ENCODE peak calls at places on chromosomes 7 and 10, in six cellular contexts. F is cardiac muscle cell, K is prostate gland, L is suprapubic skin, P is upper lobe of left lung, V is heart right ventricle. A is an unnamed sample.

GRCh38 chr10:57919864-57920263 is 347.8 kb downstream of the IPMK start:
- DNase-seq in F (no peak), K (no peak), L (no peak), P (no peak), V (no peak), A (no peak)

GRCh38 chr10:99527526-99528255 is 5.1 kb upstream of the NKX2-3 start:
- DNase-seq in F (no peak), K (no peak), L (no peak), P (no peak), V (no peak), A (no peak)

GRCh38 chr10:74384615-74385213 is 233.7 kb downstream of the ADK start:
- DNase-seq in F (no peak), K (no peak), L (no peak), P (no peak), V (no peak), A (no peak)

GRCh38 chr7:23184709-23185354 is 3.0 kb downstream of the NUP42 start:
- DNase-seq in F (peak), K (peak), L (no peak), P (no peak), V (no peak), A (no peak)

GRCh38 chr7:140685407-140686087 is 11.0 kb upstream of the NDUFB2 start:
- DNase-seq in F (no peak), K (no peak), L (no peak), P (no peak), V (no peak), A (no peak)

GRCh38 chr7:27225005-27225934 is 17.3 kb upstream of the EVX1 start:
- DNase-seq in F (no peak), K (no peak), L (no peak), P (no peak), V (no peak), A (no peak)

GRCh38 chr10:49594594-49594993 is 15.5 kb upstream of the SLC18A3 start:
- DNase-seq in F (peak), K (no peak), L (no peak), P (peak), V (no peak), A (no peak)

GRCh38 chr7:35646289-35647033 is 48.5 kb downstream of the HERPUD2 start:
- DNase-seq in F (peak), K (no peak), L (no peak), P (no peak), V (no peak), A (no peak)

GRCh38 chr7:135980665-135981180 is 3.6 kb upstream of the MTPN start:
- DNase-seq in F (peak), K (no peak), L (peak), P (peak), V (no peak), A (peak)

GRCh38 chr7:15305002-15305600 is 256.7 kb downstream of the AGMO start:
- DNase-seq in F (peak), K (no peak), L (no peak), P (no peak), V (peak), A (no peak)

GRCh38 chr7:106283831-106284515 is 810 bp downstream of the NAMPT start:
- DNase-seq in F (peak), K (peak), L (peak), P (peak), V (peak), A (no peak)

GRCh38 chr7:29287366-29287765 is 92.8 kb downstream of the CHN2 start:
- DNase-seq in F (peak), K (no peak), L (no peak), P (no peak), V (no peak), A (no peak)

GRCh38 chr7:32191296-32191695 is 121.1 kb upstream of the PDE1C start:
- DNase-seq in F (no peak), K (no peak), L (no peak), P (no peak), V (no peak), A (no peak)

GRCh38 chr10:108562105-108562504 is 1361.2 kb downstream of the XPNPEP1 start:
- DNase-seq in F (no peak), K (no peak), L (no peak), P (no peak), V (no peak), A (no peak)

GRCh38 chr7:22109761-22110160 is 164.1 kb upstream of the CDCA7L start:
- DNase-seq in F (peak), K (no peak), L (no peak), P (peak), V (no peak), A (no peak)

GRCh38 chr7:39605087-39605486 is 18.3 kb upstream of the RALA start:
- DNase-seq in F (no peak), K (no peak), L (no peak), P (no peak), V (no peak), A (no peak)

GRCh38 chr10:778626-779330 is 89.3 kb upstream of the DIP2C start:
- DNase-seq in F (no peak), K (no peak), L (peak), P (peak), V (no peak), A (no peak)

GRCh38 chr10:97332586-97333350 is 1.8 kb downstream of the FRAT2 start:
- DNase-seq in F (peak), K (peak), L (no peak), P (peak), V (no peak), A (no peak)

GRCh38 chr10:119898577-119898976 is 6.0 kb downstream of the SEC23IP start:
- DNase-seq in F (no peak), K (no peak), L (no peak), P (no peak), V (no peak), A (no peak)

GRCh38 chr10:100996678-100997363 is 2.8 kb upstream of the LZTS2 start:
- DNase-seq in F (no peak), K (no peak), L (no peak), P (peak), V (peak), A (peak)

GRCh38 chr7:18997477-18998130 is 119.8 kb downstream of the TWIST1 start:
- DNase-seq in F (no peak), K (no peak), L (no peak), P (no peak), V (no peak), A (no peak)

GRCh38 chr10:112956631-112957350 is 6.7 kb downstream of the TCF7L2 start:
- DNase-seq in F (no peak), K (peak), L (no peak), P (no peak), V (no peak), A (no peak)

GRCh38 chr10:53315709-53316108 is 543.1 kb upstream of the MBL2 start:
- DNase-seq in F (no peak), K (no peak), L (no peak), P (no peak), V (no peak), A (no peak)
- TF ChIP-seq CTCF in F (no peak), K (no peak), L (no peak), P (no peak), V (no peak), A (no peak)

GRCh38 chr7:158664406-158664805 is 40.2 kb downstream of the NCAPG2 start:
- DNase-seq in F (no peak), K (no peak), L (no peak), P (no peak), V (no peak), A (no peak)

GRCh38 chr7:158658475-158658874 is 46.1 kb downstream of the NCAPG2 start:
- DNase-seq in F (no peak), K (no peak), L (no peak), P (no peak), V (no peak), A (no peak)

GRCh38 chr7:158662610-158663427 is 41.8 kb downstream of the NCAPG2 start:
- DNase-seq in F (no peak), K (no peak), L (no peak), P (no peak), V (no peak), A (no peak)

DNA sequence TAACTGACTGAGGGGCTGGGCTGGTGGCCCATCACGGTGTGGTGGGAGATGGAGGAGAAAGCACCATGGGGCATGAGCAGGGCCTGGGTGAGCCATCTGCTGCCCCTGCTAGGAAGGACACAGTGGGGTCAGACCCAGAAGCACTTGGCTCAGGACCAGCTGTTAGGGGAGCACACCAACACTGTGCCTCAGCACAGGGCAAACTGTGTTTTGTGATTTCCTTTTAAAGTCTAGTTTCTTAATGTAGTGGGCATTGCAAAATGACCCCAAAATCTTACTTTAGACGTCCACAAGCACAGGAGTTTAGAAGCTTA is 41.2 kb downstream of the NCAPG2 start:
- DNase-seq in F (no peak), K (no peak), L (no peak), P (no peak), V (no peak), A (no peak)
- H3K27ac ChIP-seq in F (peak), K (no peak), L (no peak), P (no peak), V (no peak), A (no peak)

GRCh38 chr7:134686782-134687181 is 40.1 kb downstream of the BPGM start:
- DNase-seq in F (peak), K (no peak), L (no peak), P (no peak), V (no peak), A (no peak)
- TF ChIP-seq CTCF in F (peak), K (peak), L (no peak), P (no peak), V (peak), A (no peak)

GRCh38 chr7:2621061-2621828 is 10.5 kb upstream of the TTYH3 start:
- DNase-seq in F (peak), K (peak), L (no peak), P (no peak), V (peak), A (no peak)
- H3K27ac ChIP-seq in F (peak), K (peak), L (no peak), P (no peak), V (no peak), A (no peak)